ENCODE peak calls at places on chromosomes 5 and 9, in six cellular contexts. T is right lobe of liver, U is PC-3, P is MM.1S, C is A549, D is HCT116. I is an unnamed sample.

GRCh38 chr5:51652980-51653379 is 269.7 kb downstream of the ISL1 start:
- DNase-seq in T (no peak), U (peak; percentile 62), P (no peak), C (no peak), D (no peak), I (no peak)

GRCh38 chr9:112166176-112167140 is 8.6 kb downstream of the SUSD1 start:
- DNase-seq in T (no peak), U (peak; percentile 85), P (no peak), C (peak; percentile 51), D (no peak), I (no peak)

GRCh38 chr5:79189439-79190234 is 46.3 kb upstream of the JMY start:
- DNase-seq in T (no peak), U (no peak), P (no peak), C (no peak), D (no peak), I (no peak)

GRCh38 chr9:131656356-131657030 is 83.4 kb downstream of the RAPGEF1 start:
- DNase-seq in T (peak; percentile 84), U (no peak), P (peak; percentile 33), C (no peak), D (no peak), I (peak; percentile 84)

GRCh38 chr5:176533894-176534611 is 3.1 kb downstream of the RNF44 start:
- DNase-seq in T (peak; percentile 91), U (peak; percentile 25), P (no peak), C (peak; percentile 51), D (no peak), I (no peak)

GRCh38 chr5:122152266-122152900 is 23.0 kb downstream of the ZNF474 start:
- DNase-seq in T (no peak), U (no peak), P (no peak), C (no peak), D (no peak), I (no peak)

GRCh38 chr5:175422058-175422457 is 21.9 kb downstream of the DRD1 start:
- DNase-seq in T (no peak), U (no peak), P (no peak), C (no peak), D (no peak), I (no peak)

GRCh38 chr9:69003051-69003450 is 10.9 kb downstream of the PRKACG start:
- DNase-seq in T (no peak), U (no peak), P (no peak), C (no peak), D (no peak), I (no peak)

GRCh38 chr9:1100945-1101344 is 50.8 kb downstream of the DMRT2 start:
- DNase-seq in T (peak; percentile 68), U (peak; percentile 65), P (peak; percentile 65), C (no peak), D (no peak), I (no peak)

GRCh38 chr5:164256954-164257353 is 751.5 kb downstream of the MAT2B start:
- DNase-seq in T (no peak), U (no peak), P (no peak), C (no peak), D (no peak), I (no peak)

GRCh38 chr9:108550111-108550510 is 305.7 kb downstream of the ACTL7B start:
- DNase-seq in T (no peak), U (no peak), P (no peak), C (no peak), D (no peak), I (no peak)

DNA sequence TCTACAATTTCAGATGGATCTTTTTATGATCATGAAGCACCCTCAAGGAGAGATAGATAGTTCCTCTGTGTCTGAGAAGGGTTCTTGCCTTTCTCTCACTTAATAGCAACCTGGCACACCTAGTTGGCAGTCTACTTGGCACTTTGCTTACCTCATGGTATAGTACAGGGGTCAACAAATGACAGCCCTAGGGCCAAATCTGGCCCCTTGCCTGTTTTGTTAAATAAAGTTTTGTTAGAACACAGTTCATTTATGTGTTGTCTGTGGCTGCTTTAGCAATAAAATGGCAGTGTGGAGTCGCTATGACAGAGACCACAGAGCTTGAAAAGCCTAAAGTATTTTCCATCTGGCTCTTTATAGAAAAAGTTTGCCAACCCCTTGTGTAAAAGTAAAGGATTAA is 119.3 kb upstream of the CPEB4 start:
- DNase-seq in T (no peak), U (no peak), P (no peak), C (no peak), D (no peak), I (no peak)
- H3K4me1 ChIP-seq in T (peaks cover 80% of the 10 kb centered on the region), U (peaks cover 19% of the 10 kb centered on the region), P (no peaks in the 10 kb centered on the region), C (peaks cover 50% of the 10 kb centered on the region), D (peaks cover 19% of the 10 kb centered on the region), I (peaks cover 3% of the 10 kb centered on the region)

DNA sequence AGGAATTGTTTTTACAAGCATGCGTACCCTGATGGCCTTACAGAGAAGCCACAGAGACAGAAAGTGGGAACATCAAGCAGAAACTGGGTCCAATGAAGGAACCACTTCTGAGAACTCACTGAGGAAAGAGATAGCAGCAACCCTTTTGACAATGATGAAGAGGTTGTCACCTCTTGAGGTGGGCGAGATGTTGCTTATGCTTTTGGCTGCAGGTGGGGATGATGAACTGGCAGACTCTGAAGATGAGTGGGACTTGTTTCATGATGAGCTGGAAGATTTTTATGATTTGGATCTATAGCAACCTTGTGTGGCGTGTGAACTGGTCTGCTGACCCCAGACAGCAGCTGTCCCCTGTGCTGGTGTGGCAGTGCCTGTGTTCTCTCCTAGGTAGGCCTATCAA is 50.9 kb downstream of the ZNF510 start:
- DNase-seq in T (no peak), U (no peak), P (no peak), C (no peak), D (no peak), I (no peak)
- H3K9me3 ChIP-seq in T (no peaks in the 10 kb centered on the region), U (no peaks in the 10 kb centered on the region), P (no peaks in the 10 kb centered on the region), C (peaks cover 31% of the 10 kb centered on the region), D (no peaks in the 10 kb centered on the region), I (peaks cover 2% of the 10 kb centered on the region)

DNA sequence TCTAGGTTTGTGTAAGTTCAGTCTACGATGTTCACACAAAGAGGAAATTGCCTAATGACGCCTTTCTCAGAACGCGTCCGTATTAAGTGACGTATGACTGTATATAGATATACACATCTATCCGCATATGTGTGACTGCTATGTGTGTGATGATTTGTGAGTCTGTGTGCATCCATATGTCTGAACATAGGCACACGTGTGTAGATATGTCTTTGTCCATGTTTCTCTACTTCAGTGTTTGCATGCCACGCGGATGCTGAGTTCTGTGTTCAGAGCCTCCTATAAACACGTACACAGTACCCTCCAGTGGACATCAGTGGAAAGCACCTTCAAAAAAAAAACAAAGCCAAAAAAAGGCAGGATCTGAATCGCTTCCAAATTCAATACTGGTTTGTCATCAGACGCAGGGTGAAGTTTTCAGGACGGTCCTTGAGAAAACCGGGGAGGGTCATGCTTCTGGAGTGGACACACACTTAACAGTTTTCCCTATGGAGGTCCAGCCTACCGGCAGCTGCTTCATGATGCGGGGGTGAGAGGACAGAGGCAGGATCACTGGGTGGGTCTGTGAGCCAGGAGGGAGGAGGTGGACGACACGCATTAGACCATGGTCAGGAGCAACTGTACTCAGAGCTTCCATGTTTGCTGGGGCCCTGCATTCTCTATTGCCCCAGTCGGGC is 29.5 kb upstream of the ALDH1B1 start:
- DNase-seq in T (peak; percentile 50), U (peak; percentile 86), P (peak; percentile 57), C (peak; percentile 60), D (peak; percentile 63), I (no peak)
- TF ChIP-seq CTCF in T (peak; percentile 68), U (peak; percentile 78), P (peak; percentile 56), C (peak; percentile 84), D (peak; percentile 59), I (peak; percentile 71)

GRCh38 chr5:180636016-180636402 is 13.4 kb downstream of the FLT4 start:
- DNase-seq in T (peak; percentile 35), U (no peak), P (no peak), C (no peak), D (no peak), I (no peak)
- H3K4me1 ChIP-seq in T (no peaks in the 10 kb centered on the region), U (no peaks in the 10 kb centered on the region), P (no peaks in the 10 kb centered on the region), C (no peaks in the 10 kb centered on the region), D (no peaks in the 10 kb centered on the region), I (peaks cover 5% of the 10 kb centered on the region)

GRCh38 chr5:178778919-178779318 is 48.5 kb upstream of the ZNF354A start:
- DNase-seq in T (no peak), U (no peak), P (no peak), C (no peak), D (no peak), I (no peak)

GRCh38 chr5:178780581-178781498 is 50.4 kb upstream of the ZNF354A start:
- DNase-seq in T (peak; percentile 33), U (no peak), P (no peak), C (no peak), D (no peak), I (no peak)

GRCh38 chr5:178774446-178774845 is 44.0 kb upstream of the ZNF354A start:
- DNase-seq in T (peak; percentile 27), U (no peak), P (no peak), C (no peak), D (no peak), I (no peak)

GRCh38 chr5:178774866-178775539 is 44.5 kb upstream of the ZNF354A start:
- DNase-seq in T (peak; percentile 45), U (no peak), P (no peak), C (no peak), D (no peak), I (no peak)

DNA sequence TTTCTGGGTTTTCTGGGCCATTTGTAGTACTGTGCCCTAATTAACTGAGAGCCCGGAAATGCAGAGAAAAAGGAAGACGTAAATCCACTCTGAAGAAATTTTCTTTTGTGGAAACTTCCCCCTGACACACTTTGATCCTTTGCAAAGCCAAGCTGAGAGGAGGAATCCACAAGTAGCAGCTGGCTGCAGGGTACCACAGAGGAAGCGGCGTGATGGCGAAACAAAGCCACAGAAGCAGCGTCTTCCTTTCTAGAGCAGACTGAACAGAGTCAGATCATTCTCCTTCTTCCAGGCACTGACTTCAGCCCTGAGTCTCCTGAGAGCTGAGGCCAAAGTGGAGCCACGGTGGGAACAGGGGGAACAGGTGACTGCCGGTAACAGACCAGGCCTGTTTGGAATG is 47.1 kb upstream of the ZNF354A start:
- DNase-seq in T (peak; percentile 48), U (no peak), P (no peak), C (no peak), D (no peak), I (no peak)
- H3K9me3 ChIP-seq in T (no peaks in the 10 kb centered on the region), U (no peaks in the 10 kb centered on the region), P (no peaks in the 10 kb centered on the region), C (peaks cover 8% of the 10 kb centered on the region), D (no peaks in the 10 kb centered on the region), I (no peaks in the 10 kb centered on the region)

GRCh38 chr5:54742417-54742889 is 224.9 kb downstream of the SNX18 start:
- DNase-seq in T (no peak), U (peak; percentile 79), P (peak; percentile 14), C (peak; percentile 19), D (no peak), I (no peak)
- TF ChIP-seq CTCF in T (peak; percentile 31), U (peak; percentile 31), P (peak; percentile 13), C (no peak), D (no peak), I (no peak)

GRCh38 chr5:139416651-139417050 is 12.8 kb upstream of the SPATA24 start:
- DNase-seq in T (no peak), U (no peak), P (no peak), C (no peak), D (no peak), I (no peak)

GRCh38 chr5:139414601-139415121 is 10.8 kb upstream of the SPATA24 start:
- DNase-seq in T (no peak), U (no peak), P (peak; percentile 88), C (no peak), D (no peak), I (no peak)

GRCh38 chr5:139415869-139416268 is 12.0 kb upstream of the SPATA24 start:
- DNase-seq in T (no peak), U (no peak), P (no peak), C (no peak), D (no peak), I (no peak)

GRCh38 chr5:139413963-139414362 is 10.1 kb upstream of the SPATA24 start:
- DNase-seq in T (no peak), U (no peak), P (peak; percentile 80), C (no peak), D (no peak), I (no peak)

GRCh38 chr5:139415221-139415861 is 11.5 kb upstream of the SPATA24 start:
- DNase-seq in T (no peak), U (no peak), P (peak; percentile 73), C (no peak), D (no peak), I (peak; percentile 80)
- H3K4me1 ChIP-seq in T (no peaks in the 10 kb centered on the region), U (no peaks in the 10 kb centered on the region), P (peaks cover 57% of the 10 kb centered on the region), C (no peaks in the 10 kb centered on the region), D (peaks cover 3% of the 10 kb centered on the region), I (peaks cover 68% of the 10 kb centered on the region)